ENCODE peak calls at places on chromosomes 13 and 19, in eight cellular contexts. One of them, this sample, is unnamed.

GRCh38 chr19:47471733-47472457 is at the start of gene SLC8A2:
- DNase-seq in endothelial cell of umbilical vein: peak
- DNase-seq in colonic mucosa: peak
- DNase-seq in upper lobe of right lung: peak
- DNase-seq in HCT116: peak
- DNase-seq in IMR-90: peak
- DNase-seq in neural progenitor cell: peak
- DNase-seq in CD8-positive, alpha-beta T cell: peak
- DNase-seq in this sample: no peak

GRCh38 chr19:1309977-1310852 is 24.5 kb downstream of the EFNA2 start:
- DNase-seq in endothelial cell of umbilical vein: no peak
- DNase-seq in colonic mucosa: no peak
- DNase-seq in upper lobe of right lung: no peak
- DNase-seq in HCT116: no peak
- DNase-seq in IMR-90: no peak
- DNase-seq in neural progenitor cell: no peak
- DNase-seq in CD8-positive, alpha-beta T cell: no peak
- DNase-seq in this sample: no peak

GRCh38 chr19:33740811-33741396 is 55.8 kb upstream of the KCTD15 start:
- DNase-seq in endothelial cell of umbilical vein: peak
- DNase-seq in colonic mucosa: peak
- DNase-seq in upper lobe of right lung: peak
- DNase-seq in HCT116: no peak
- DNase-seq in IMR-90: peak
- DNase-seq in neural progenitor cell: peak
- DNase-seq in CD8-positive, alpha-beta T cell: no peak
- DNase-seq in this sample: peak

GRCh38 chr19:28334419-28334818 is 878.5 kb downstream of the UQCRFS1 start:
- DNase-seq in endothelial cell of umbilical vein: no peak
- DNase-seq in colonic mucosa: no peak
- DNase-seq in upper lobe of right lung: no peak
- DNase-seq in HCT116: no peak
- DNase-seq in IMR-90: no peak
- DNase-seq in neural progenitor cell: no peak
- DNase-seq in CD8-positive, alpha-beta T cell: no peak
- DNase-seq in this sample: no peak

GRCh38 chr13:20192470-20193141 is at the start of gene GJB2:
- DNase-seq in endothelial cell of umbilical vein: no peak
- DNase-seq in colonic mucosa: peak
- DNase-seq in upper lobe of right lung: no peak
- DNase-seq in HCT116: no peak
- DNase-seq in IMR-90: no peak
- DNase-seq in neural progenitor cell: peak
- DNase-seq in CD8-positive, alpha-beta T cell: no peak
- DNase-seq in this sample: no peak

GRCh38 chr13:23516706-23517105 is 53.5 kb upstream of the TNFRSF19 start:
- DNase-seq in endothelial cell of umbilical vein: no peak
- DNase-seq in colonic mucosa: no peak
- DNase-seq in upper lobe of right lung: no peak
- DNase-seq in HCT116: no peak
- DNase-seq in IMR-90: peak
- DNase-seq in neural progenitor cell: no peak
- DNase-seq in CD8-positive, alpha-beta T cell: no peak
- DNase-seq in this sample: no peak

GRCh38 chr19:39969266-39969665 is 1.7 kb upstream of the PSMC4 start:
- DNase-seq in endothelial cell of umbilical vein: no peak
- DNase-seq in colonic mucosa: peak
- DNase-seq in upper lobe of right lung: no peak
- DNase-seq in HCT116: no peak
- DNase-seq in IMR-90: peak
- DNase-seq in neural progenitor cell: no peak
- DNase-seq in CD8-positive, alpha-beta T cell: no peak
- DNase-seq in this sample: no peak

GRCh38 chr13:51785592-51786424 is 18.2 kb downstream of the DHRS12 start:
- DNase-seq in endothelial cell of umbilical vein: no peak
- DNase-seq in colonic mucosa: peak
- DNase-seq in upper lobe of right lung: no peak
- DNase-seq in HCT116: no peak
- DNase-seq in IMR-90: peak
- DNase-seq in neural progenitor cell: peak
- DNase-seq in CD8-positive, alpha-beta T cell: no peak
- DNase-seq in this sample: peak

GRCh38 chr13:93882086-93882651 is 597.3 kb downstream of the DCT start:
- DNase-seq in endothelial cell of umbilical vein: no peak
- DNase-seq in colonic mucosa: no peak
- DNase-seq in upper lobe of right lung: no peak
- DNase-seq in HCT116: no peak
- DNase-seq in IMR-90: peak
- DNase-seq in neural progenitor cell: no peak
- DNase-seq in CD8-positive, alpha-beta T cell: no peak
- DNase-seq in this sample: peak

GRCh38 chr19:42111811-42112210 is 20.4 kb downstream of the POU2F2 start:
- DNase-seq in endothelial cell of umbilical vein: no peak
- DNase-seq in colonic mucosa: no peak
- DNase-seq in upper lobe of right lung: no peak
- DNase-seq in HCT116: no peak
- DNase-seq in IMR-90: peak
- DNase-seq in neural progenitor cell: no peak
- DNase-seq in CD8-positive, alpha-beta T cell: no peak
- DNase-seq in this sample: no peak

GRCh38 chr13:79398915-79399314 is 7.1 kb downstream of the RBM26 start:
- DNase-seq in endothelial cell of umbilical vein: no peak
- DNase-seq in colonic mucosa: no peak
- DNase-seq in upper lobe of right lung: no peak
- DNase-seq in HCT116: no peak
- DNase-seq in IMR-90: peak
- DNase-seq in neural progenitor cell: no peak
- DNase-seq in CD8-positive, alpha-beta T cell: no peak
- DNase-seq in this sample: no peak

GRCh38 chr13:110201114-110201513 is 105.8 kb downstream of the COL4A1 start:
- DNase-seq in endothelial cell of umbilical vein: no peak
- DNase-seq in colonic mucosa: no peak
- DNase-seq in upper lobe of right lung: no peak
- DNase-seq in HCT116: no peak
- DNase-seq in IMR-90: no peak
- DNase-seq in neural progenitor cell: no peak
- DNase-seq in CD8-positive, alpha-beta T cell: no peak
- DNase-seq in this sample: no peak

GRCh38 chr19:16113727-16114126 is 2.0 kb downstream of the RAB8A start:
- DNase-seq in endothelial cell of umbilical vein: no peak
- DNase-seq in colonic mucosa: no peak
- DNase-seq in upper lobe of right lung: no peak
- DNase-seq in HCT116: no peak
- DNase-seq in IMR-90: no peak
- DNase-seq in neural progenitor cell: no peak
- DNase-seq in CD8-positive, alpha-beta T cell: no peak
- DNase-seq in this sample: no peak

GRCh38 chr13:33174491-33174890 is 111.1 kb downstream of the STARD13 start:
- DNase-seq in endothelial cell of umbilical vein: no peak
- DNase-seq in colonic mucosa: no peak
- DNase-seq in upper lobe of right lung: no peak
- DNase-seq in HCT116: no peak
- DNase-seq in IMR-90: no peak
- DNase-seq in neural progenitor cell: no peak
- DNase-seq in CD8-positive, alpha-beta T cell: no peak
- DNase-seq in this sample: no peak

GRCh38 chr19:50224986-50225747 is 21.7 kb downstream of the MYH14 start:
- DNase-seq in endothelial cell of umbilical vein: no peak
- DNase-seq in colonic mucosa: no peak
- DNase-seq in upper lobe of right lung: no peak
- DNase-seq in HCT116: no peak
- DNase-seq in IMR-90: no peak
- DNase-seq in neural progenitor cell: no peak
- DNase-seq in CD8-positive, alpha-beta T cell: no peak
- DNase-seq in this sample: no peak

GRCh38 chr19:15181394-15181793 is 19.4 kb downstream of the NOTCH3 start:
- DNase-seq in endothelial cell of umbilical vein: no peak
- DNase-seq in colonic mucosa: peak
- DNase-seq in upper lobe of right lung: no peak
- DNase-seq in HCT116: no peak
- DNase-seq in IMR-90: no peak
- DNase-seq in neural progenitor cell: no peak
- DNase-seq in CD8-positive, alpha-beta T cell: no peak
- DNase-seq in this sample: no peak

GRCh38 chr13:45082964-45083363 is 37.3 kb upstream of the GTF2F2 start:
- DNase-seq in endothelial cell of umbilical vein: no peak
- DNase-seq in colonic mucosa: no peak
- DNase-seq in upper lobe of right lung: no peak
- DNase-seq in HCT116: no peak
- DNase-seq in IMR-90: peak
- DNase-seq in neural progenitor cell: no peak
- DNase-seq in CD8-positive, alpha-beta T cell: no peak
- DNase-seq in this sample: no peak

GRCh38 chr19:17054746-17055145 is 20.5 kb downstream of the HAUS8 start:
- DNase-seq in endothelial cell of umbilical vein: no peak
- DNase-seq in colonic mucosa: no peak
- DNase-seq in upper lobe of right lung: no peak
- DNase-seq in HCT116: no peak
- DNase-seq in IMR-90: no peak
- DNase-seq in neural progenitor cell: no peak
- DNase-seq in CD8-positive, alpha-beta T cell: no peak
- DNase-seq in this sample: no peak

GRCh38 chr19:18385675-18386542 is at the start of gene GDF15:
- DNase-seq in endothelial cell of umbilical vein: peak
- DNase-seq in colonic mucosa: peak
- DNase-seq in upper lobe of right lung: peak
- DNase-seq in HCT116: peak
- DNase-seq in IMR-90: peak
- DNase-seq in neural progenitor cell: peak
- DNase-seq in CD8-positive, alpha-beta T cell: no peak
- DNase-seq in this sample: no peak

DNA sequence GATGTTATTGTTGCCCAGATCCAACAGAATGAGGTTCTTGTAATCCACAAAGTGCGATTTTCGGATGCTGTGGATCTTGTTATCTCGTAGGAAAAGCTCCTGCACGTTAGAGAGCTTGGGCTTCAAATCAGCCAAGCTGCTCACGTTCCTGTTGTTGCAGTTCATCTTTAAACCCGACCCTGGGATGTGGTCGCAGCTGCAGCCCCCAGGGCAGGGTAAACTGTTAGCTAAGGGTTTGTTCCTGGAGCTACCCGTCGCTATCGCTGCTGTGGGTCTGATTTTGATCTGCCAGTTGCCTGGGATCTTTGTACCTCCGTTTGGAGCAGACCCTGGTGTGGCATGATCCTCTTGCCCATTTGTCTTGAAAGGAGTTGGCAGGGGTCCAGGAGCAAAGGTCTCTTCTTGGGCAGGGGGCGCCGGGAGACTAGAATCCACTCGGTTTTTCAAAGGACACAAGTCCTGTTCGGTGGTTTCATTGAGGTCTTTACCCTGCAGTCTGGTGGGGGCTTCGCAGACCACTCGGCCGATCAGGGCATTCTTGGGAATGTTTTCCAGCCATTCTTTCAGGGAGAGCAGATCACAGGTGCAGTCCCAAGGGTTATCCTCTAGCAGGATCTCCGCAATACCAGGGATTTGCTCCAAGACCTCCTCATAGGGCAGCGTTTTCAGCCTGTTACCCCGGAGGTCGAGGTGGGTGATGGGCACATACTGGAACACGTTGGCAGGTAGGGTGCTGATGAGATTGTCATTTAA is 1.8 kb downstream of the SLITRK1 start:
- DNase-seq in endothelial cell of umbilical vein: no peak
- DNase-seq in colonic mucosa: no peak
- DNase-seq in upper lobe of right lung: no peak
- DNase-seq in HCT116: no peak
- DNase-seq in IMR-90: no peak
- DNase-seq in neural progenitor cell: peak
- DNase-seq in CD8-positive, alpha-beta T cell: no peak
- DNase-seq in this sample: no peak
- H3K4me3 ChIP-seq in endothelial cell of umbilical vein: no peak
- H3K4me3 ChIP-seq in colonic mucosa: no peak
- H3K4me3 ChIP-seq in upper lobe of right lung: no peak
- H3K4me3 ChIP-seq in HCT116: no peak
- H3K4me3 ChIP-seq in IMR-90: no peak
- H3K4me3 ChIP-seq in neural progenitor cell: peak
- H3K4me3 ChIP-seq in CD8-positive, alpha-beta T cell: no peak
- H3K4me3 ChIP-seq in this sample: no peak

GRCh38 chr19:46186101-46186716 is 38.2 kb downstream of the IGFL2 start:
- DNase-seq in endothelial cell of umbilical vein: no peak
- DNase-seq in colonic mucosa: no peak
- DNase-seq in upper lobe of right lung: no peak
- DNase-seq in HCT116: no peak
- DNase-seq in IMR-90: no peak
- DNase-seq in neural progenitor cell: no peak
- DNase-seq in CD8-positive, alpha-beta T cell: no peak
- DNase-seq in this sample: no peak
- TF ChIP-seq CTCF in endothelial cell of umbilical vein: no peak
- TF ChIP-seq CTCF in colonic mucosa: no peak
- TF ChIP-seq CTCF in upper lobe of right lung: no peak
- TF ChIP-seq CTCF in HCT116: no peak
- TF ChIP-seq CTCF in IMR-90: no peak
- TF ChIP-seq CTCF in neural progenitor cell: no peak
- TF ChIP-seq CTCF in CD8-positive, alpha-beta T cell: no peak
- TF ChIP-seq CTCF in this sample: no peak

GRCh38 chr13:95193509-95194230 is 107.6 kb downstream of the ABCC4 start:
- DNase-seq in endothelial cell of umbilical vein: no peak
- DNase-seq in colonic mucosa: no peak
- DNase-seq in upper lobe of right lung: no peak
- DNase-seq in HCT116: no peak
- DNase-seq in IMR-90: no peak
- DNase-seq in neural progenitor cell: no peak
- DNase-seq in CD8-positive, alpha-beta T cell: no peak
- DNase-seq in this sample: peak
- H3K4me3 ChIP-seq in endothelial cell of umbilical vein: no peak
- H3K4me3 ChIP-seq in colonic mucosa: no peak
- H3K4me3 ChIP-seq in upper lobe of right lung: no peak
- H3K4me3 ChIP-seq in HCT116: no peak
- H3K4me3 ChIP-seq in IMR-90: no peak
- H3K4me3 ChIP-seq in neural progenitor cell: no peak
- H3K4me3 ChIP-seq in CD8-positive, alpha-beta T cell: no peak
- H3K4me3 ChIP-seq in this sample: no peak

GRCh38 chr13:76014618-76015315 is 378.6 kb downstream of the LMO7 start:
- DNase-seq in endothelial cell of umbilical vein: no peak
- DNase-seq in colonic mucosa: no peak
- DNase-seq in upper lobe of right lung: no peak
- DNase-seq in HCT116: no peak
- DNase-seq in IMR-90: peak
- DNase-seq in neural progenitor cell: no peak
- DNase-seq in CD8-positive, alpha-beta T cell: no peak
- DNase-seq in this sample: no peak

GRCh38 chr13:76020421-76020955 is 384.4 kb downstream of the LMO7 start:
- DNase-seq in endothelial cell of umbilical vein: no peak
- DNase-seq in colonic mucosa: no peak
- DNase-seq in upper lobe of right lung: no peak
- DNase-seq in HCT116: no peak
- DNase-seq in IMR-90: no peak
- DNase-seq in neural progenitor cell: no peak
- DNase-seq in CD8-positive, alpha-beta T cell: no peak
- DNase-seq in this sample: no peak

GRCh38 chr13:76017861-76018556 is 381.9 kb downstream of the LMO7 start:
- DNase-seq in endothelial cell of umbilical vein: no peak
- DNase-seq in colonic mucosa: no peak
- DNase-seq in upper lobe of right lung: no peak
- DNase-seq in HCT116: no peak
- DNase-seq in IMR-90: no peak
- DNase-seq in neural progenitor cell: no peak
- DNase-seq in CD8-positive, alpha-beta T cell: no peak
- DNase-seq in this sample: no peak

GRCh38 chr13:76019421-76020044 is 383.4 kb downstream of the LMO7 start:
- DNase-seq in endothelial cell of umbilical vein: no peak
- DNase-seq in colonic mucosa: peak
- DNase-seq in upper lobe of right lung: peak
- DNase-seq in HCT116: peak
- DNase-seq in IMR-90: no peak
- DNase-seq in neural progenitor cell: peak
- DNase-seq in CD8-positive, alpha-beta T cell: no peak
- DNase-seq in this sample: no peak

GRCh38 chr13:76016799-76017198 is 380.7 kb downstream of the LMO7 start:
- DNase-seq in endothelial cell of umbilical vein: peak
- DNase-seq in colonic mucosa: peak
- DNase-seq in upper lobe of right lung: peak
- DNase-seq in HCT116: peak
- DNase-seq in IMR-90: peak
- DNase-seq in neural progenitor cell: peak
- DNase-seq in CD8-positive, alpha-beta T cell: no peak
- DNase-seq in this sample: peak
- TF ChIP-seq CTCF in endothelial cell of umbilical vein: peak
- TF ChIP-seq CTCF in colonic mucosa: peak
- TF ChIP-seq CTCF in upper lobe of right lung: peak
- TF ChIP-seq CTCF in HCT116: peak
- TF ChIP-seq CTCF in IMR-90: peak
- TF ChIP-seq CTCF in neural progenitor cell: peak
- TF ChIP-seq CTCF in CD8-positive, alpha-beta T cell: peak
- TF ChIP-seq CTCF in this sample: peak